ENCODE peak calls at places on chromosomes 13 and 19, in eight cellular contexts. One of them, this sample, is unnamed.

GRCh38 chr19:47145639-47146486 is 15.2 kb downstream of the SAE1 start:
- DNase-seq in HCT116: no peak
- DNase-seq in cardiac muscle cell: no peak
- DNase-seq in activated naive CD8-positive, alpha-beta T cell treated with anti-CD3 and anti-CD28 coated beads, Interleukin-2, amount 50 U/mL, for 16 hours: no peak
- DNase-seq in non-pigmented ciliary epithelial cell: no peak
- DNase-seq in stimulated activated CD4-positive, alpha-beta T cell treated with anti-CD3 and anti-CD28 coated beads, Interleukin-15, amount 100 ng/mL, for 1 hour: no peak
- DNase-seq in stimulated activated naive CD4-positive, alpha-beta T cell treated with Interleukin-2 at 50 U/mL for 16 hours: no peak
- DNase-seq in T-helper 2 cell: peak
- DNase-seq in this sample: no peak

GRCh38 chr19:33271246-33272021 is 30.9 kb downstream of the CEBPA start:
- DNase-seq in HCT116: no peak
- DNase-seq in cardiac muscle cell: no peak
- DNase-seq in activated naive CD8-positive, alpha-beta T cell treated with anti-CD3 and anti-CD28 coated beads, Interleukin-2, amount 50 U/mL, for 16 hours: no peak
- DNase-seq in non-pigmented ciliary epithelial cell: no peak
- DNase-seq in stimulated activated CD4-positive, alpha-beta T cell treated with anti-CD3 and anti-CD28 coated beads, Interleukin-15, amount 100 ng/mL, for 1 hour: no peak
- DNase-seq in stimulated activated naive CD4-positive, alpha-beta T cell treated with Interleukin-2 at 50 U/mL for 16 hours: no peak
- DNase-seq in T-helper 2 cell: no peak
- DNase-seq in this sample: no peak

GRCh38 chr19:36030264-36031148 is 2.2 kb downstream of the CLIP3 start:
- DNase-seq in HCT116: no peak
- DNase-seq in cardiac muscle cell: peak
- DNase-seq in activated naive CD8-positive, alpha-beta T cell treated with anti-CD3 and anti-CD28 coated beads, Interleukin-2, amount 50 U/mL, for 16 hours: no peak
- DNase-seq in non-pigmented ciliary epithelial cell: no peak
- DNase-seq in stimulated activated CD4-positive, alpha-beta T cell treated with anti-CD3 and anti-CD28 coated beads, Interleukin-15, amount 100 ng/mL, for 1 hour: no peak
- DNase-seq in stimulated activated naive CD4-positive, alpha-beta T cell treated with Interleukin-2 at 50 U/mL for 16 hours: no peak
- DNase-seq in T-helper 2 cell: no peak
- DNase-seq in this sample: peak

GRCh38 chr13:52452470-52452869 is 2.0 kb upstream of the VPS36 start:
- DNase-seq in HCT116: no peak
- DNase-seq in cardiac muscle cell: no peak
- DNase-seq in activated naive CD8-positive, alpha-beta T cell treated with anti-CD3 and anti-CD28 coated beads, Interleukin-2, amount 50 U/mL, for 16 hours: no peak
- DNase-seq in non-pigmented ciliary epithelial cell: no peak
- DNase-seq in stimulated activated CD4-positive, alpha-beta T cell treated with anti-CD3 and anti-CD28 coated beads, Interleukin-15, amount 100 ng/mL, for 1 hour: no peak
- DNase-seq in stimulated activated naive CD4-positive, alpha-beta T cell treated with Interleukin-2 at 50 U/mL for 16 hours: no peak
- DNase-seq in T-helper 2 cell: no peak
- DNase-seq in this sample: no peak

GRCh38 chr13:32736648-32737047 is 150.4 kb downstream of the PDS5B start:
- DNase-seq in HCT116: no peak
- DNase-seq in cardiac muscle cell: no peak
- DNase-seq in activated naive CD8-positive, alpha-beta T cell treated with anti-CD3 and anti-CD28 coated beads, Interleukin-2, amount 50 U/mL, for 16 hours: no peak
- DNase-seq in non-pigmented ciliary epithelial cell: no peak
- DNase-seq in stimulated activated CD4-positive, alpha-beta T cell treated with anti-CD3 and anti-CD28 coated beads, Interleukin-15, amount 100 ng/mL, for 1 hour: no peak
- DNase-seq in stimulated activated naive CD4-positive, alpha-beta T cell treated with Interleukin-2 at 50 U/mL for 16 hours: no peak
- DNase-seq in T-helper 2 cell: no peak
- DNase-seq in this sample: no peak

GRCh38 chr19:49217382-49217781 is 59.8 kb downstream of the TRPM4 start:
- DNase-seq in HCT116: no peak
- DNase-seq in cardiac muscle cell: peak
- DNase-seq in activated naive CD8-positive, alpha-beta T cell treated with anti-CD3 and anti-CD28 coated beads, Interleukin-2, amount 50 U/mL, for 16 hours: no peak
- DNase-seq in non-pigmented ciliary epithelial cell: no peak
- DNase-seq in stimulated activated CD4-positive, alpha-beta T cell treated with anti-CD3 and anti-CD28 coated beads, Interleukin-15, amount 100 ng/mL, for 1 hour: no peak
- DNase-seq in stimulated activated naive CD4-positive, alpha-beta T cell treated with Interleukin-2 at 50 U/mL for 16 hours: no peak
- DNase-seq in T-helper 2 cell: no peak
- DNase-seq in this sample: no peak

GRCh38 chr13:63409791-63410351 is 1994.2 kb upstream of the PCDH20 start:
- DNase-seq in HCT116: no peak
- DNase-seq in cardiac muscle cell: no peak
- DNase-seq in activated naive CD8-positive, alpha-beta T cell treated with anti-CD3 and anti-CD28 coated beads, Interleukin-2, amount 50 U/mL, for 16 hours: no peak
- DNase-seq in non-pigmented ciliary epithelial cell: no peak
- DNase-seq in stimulated activated CD4-positive, alpha-beta T cell treated with anti-CD3 and anti-CD28 coated beads, Interleukin-15, amount 100 ng/mL, for 1 hour: no peak
- DNase-seq in stimulated activated naive CD4-positive, alpha-beta T cell treated with Interleukin-2 at 50 U/mL for 16 hours: no peak
- DNase-seq in T-helper 2 cell: no peak
- DNase-seq in this sample: no peak

GRCh38 chr19:46022431-46023310 is at the start of gene PGLYRP1:
- DNase-seq in HCT116: no peak
- DNase-seq in cardiac muscle cell: no peak
- DNase-seq in activated naive CD8-positive, alpha-beta T cell treated with anti-CD3 and anti-CD28 coated beads, Interleukin-2, amount 50 U/mL, for 16 hours: no peak
- DNase-seq in non-pigmented ciliary epithelial cell: no peak
- DNase-seq in stimulated activated CD4-positive, alpha-beta T cell treated with anti-CD3 and anti-CD28 coated beads, Interleukin-15, amount 100 ng/mL, for 1 hour: no peak
- DNase-seq in stimulated activated naive CD4-positive, alpha-beta T cell treated with Interleukin-2 at 50 U/mL for 16 hours: no peak
- DNase-seq in T-helper 2 cell: no peak
- DNase-seq in this sample: no peak

GRCh38 chr19:42282810-42283247 is 13.8 kb downstream of the CIC start:
- DNase-seq in HCT116: no peak
- DNase-seq in cardiac muscle cell: no peak
- DNase-seq in activated naive CD8-positive, alpha-beta T cell treated with anti-CD3 and anti-CD28 coated beads, Interleukin-2, amount 50 U/mL, for 16 hours: no peak
- DNase-seq in non-pigmented ciliary epithelial cell: no peak
- DNase-seq in stimulated activated CD4-positive, alpha-beta T cell treated with anti-CD3 and anti-CD28 coated beads, Interleukin-15, amount 100 ng/mL, for 1 hour: no peak
- DNase-seq in stimulated activated naive CD4-positive, alpha-beta T cell treated with Interleukin-2 at 50 U/mL for 16 hours: no peak
- DNase-seq in T-helper 2 cell: no peak
- DNase-seq in this sample: no peak

GRCh38 chr19:44512326-44513298 is 12.3 kb upstream of the ZNF180 start:
- DNase-seq in HCT116: peak
- DNase-seq in cardiac muscle cell: peak
- DNase-seq in activated naive CD8-positive, alpha-beta T cell treated with anti-CD3 and anti-CD28 coated beads, Interleukin-2, amount 50 U/mL, for 16 hours: no peak
- DNase-seq in non-pigmented ciliary epithelial cell: peak
- DNase-seq in stimulated activated CD4-positive, alpha-beta T cell treated with anti-CD3 and anti-CD28 coated beads, Interleukin-15, amount 100 ng/mL, for 1 hour: no peak
- DNase-seq in stimulated activated naive CD4-positive, alpha-beta T cell treated with Interleukin-2 at 50 U/mL for 16 hours: peak
- DNase-seq in T-helper 2 cell: no peak
- DNase-seq in this sample: peak

GRCh38 chr19:55486043-55486970 is 1.3 kb downstream of the NAT14 start:
- DNase-seq in HCT116: no peak
- DNase-seq in cardiac muscle cell: no peak
- DNase-seq in activated naive CD8-positive, alpha-beta T cell treated with anti-CD3 and anti-CD28 coated beads, Interleukin-2, amount 50 U/mL, for 16 hours: no peak
- DNase-seq in non-pigmented ciliary epithelial cell: no peak
- DNase-seq in stimulated activated CD4-positive, alpha-beta T cell treated with anti-CD3 and anti-CD28 coated beads, Interleukin-15, amount 100 ng/mL, for 1 hour: no peak
- DNase-seq in stimulated activated naive CD4-positive, alpha-beta T cell treated with Interleukin-2 at 50 U/mL for 16 hours: no peak
- DNase-seq in T-helper 2 cell: no peak
- DNase-seq in this sample: no peak

GRCh38 chr13:59546178-59546577 is 617.5 kb downstream of the DIAPH3 start:
- DNase-seq in HCT116: no peak
- DNase-seq in cardiac muscle cell: no peak
- DNase-seq in activated naive CD8-positive, alpha-beta T cell treated with anti-CD3 and anti-CD28 coated beads, Interleukin-2, amount 50 U/mL, for 16 hours: no peak
- DNase-seq in non-pigmented ciliary epithelial cell: no peak
- DNase-seq in stimulated activated CD4-positive, alpha-beta T cell treated with anti-CD3 and anti-CD28 coated beads, Interleukin-15, amount 100 ng/mL, for 1 hour: no peak
- DNase-seq in stimulated activated naive CD4-positive, alpha-beta T cell treated with Interleukin-2 at 50 U/mL for 16 hours: no peak
- DNase-seq in T-helper 2 cell: no peak
- DNase-seq in this sample: no peak

GRCh38 chr19:46388311-46389095 is 24.9 kb downstream of the CCDC8 start:
- DNase-seq in HCT116: no peak
- DNase-seq in cardiac muscle cell: no peak
- DNase-seq in activated naive CD8-positive, alpha-beta T cell treated with anti-CD3 and anti-CD28 coated beads, Interleukin-2, amount 50 U/mL, for 16 hours: no peak
- DNase-seq in non-pigmented ciliary epithelial cell: no peak
- DNase-seq in stimulated activated CD4-positive, alpha-beta T cell treated with anti-CD3 and anti-CD28 coated beads, Interleukin-15, amount 100 ng/mL, for 1 hour: no peak
- DNase-seq in stimulated activated naive CD4-positive, alpha-beta T cell treated with Interleukin-2 at 50 U/mL for 16 hours: no peak
- DNase-seq in T-helper 2 cell: no peak
- DNase-seq in this sample: no peak

GRCh38 chr19:38845374-38846024 is 4.3 kb downstream of the HNRNPL start:
- DNase-seq in HCT116: no peak
- DNase-seq in cardiac muscle cell: no peak
- DNase-seq in activated naive CD8-positive, alpha-beta T cell treated with anti-CD3 and anti-CD28 coated beads, Interleukin-2, amount 50 U/mL, for 16 hours: no peak
- DNase-seq in non-pigmented ciliary epithelial cell: no peak
- DNase-seq in stimulated activated CD4-positive, alpha-beta T cell treated with anti-CD3 and anti-CD28 coated beads, Interleukin-15, amount 100 ng/mL, for 1 hour: no peak
- DNase-seq in stimulated activated naive CD4-positive, alpha-beta T cell treated with Interleukin-2 at 50 U/mL for 16 hours: no peak
- DNase-seq in T-helper 2 cell: no peak
- DNase-seq in this sample: no peak

GRCh38 chr13:49543656-49544055 is 41.7 kb downstream of the RCBTB1 start:
- DNase-seq in HCT116: no peak
- DNase-seq in cardiac muscle cell: no peak
- DNase-seq in activated naive CD8-positive, alpha-beta T cell treated with anti-CD3 and anti-CD28 coated beads, Interleukin-2, amount 50 U/mL, for 16 hours: no peak
- DNase-seq in non-pigmented ciliary epithelial cell: no peak
- DNase-seq in stimulated activated CD4-positive, alpha-beta T cell treated with anti-CD3 and anti-CD28 coated beads, Interleukin-15, amount 100 ng/mL, for 1 hour: no peak
- DNase-seq in stimulated activated naive CD4-positive, alpha-beta T cell treated with Interleukin-2 at 50 U/mL for 16 hours: no peak
- DNase-seq in T-helper 2 cell: no peak
- DNase-seq in this sample: no peak

GRCh38 chr13:106484755-106485193 is 50.7 kb downstream of the EFNB2 start:
- DNase-seq in HCT116: no peak
- DNase-seq in cardiac muscle cell: peak
- DNase-seq in activated naive CD8-positive, alpha-beta T cell treated with anti-CD3 and anti-CD28 coated beads, Interleukin-2, amount 50 U/mL, for 16 hours: no peak
- DNase-seq in non-pigmented ciliary epithelial cell: no peak
- DNase-seq in stimulated activated CD4-positive, alpha-beta T cell treated with anti-CD3 and anti-CD28 coated beads, Interleukin-15, amount 100 ng/mL, for 1 hour: no peak
- DNase-seq in stimulated activated naive CD4-positive, alpha-beta T cell treated with Interleukin-2 at 50 U/mL for 16 hours: no peak
- DNase-seq in T-helper 2 cell: no peak
- DNase-seq in this sample: no peak

This sample was measured in A172.